ENCODE peak calls at places on chromosomes 6 and 20, in five cellular contexts. P is body of pancreas, F is foreskin keratinocyte, W is epithelial cell of esophagus, T is neural progenitor cell. H is an unnamed sample.

GRCh38 chr6:141464490-141464889 is 668.2 kb upstream of the GJE1 start:
- DNase-seq in W (peak), F (no peak), P (peak), T (no peak), H (peak)

GRCh38 chr6:10662207-10662606 is 32.2 kb downstream of the C6orf52 start:
- DNase-seq in T (no peak), W (no peak), F (no peak), P (no peak), H (no peak)

GRCh38 chr6:109740787-109741186 is 49.7 kb downstream of the FIG4 start:
- DNase-seq in F (no peak), W (no peak), P (peak), T (no peak), H (no peak)

GRCh38 chr20:7772376-7772775 is 167.9 kb downstream of the HAO1 start:
- DNase-seq in T (no peak), F (peak), W (peak), P (no peak), H (no peak)

GRCh38 chr20:61328906-61329558 is 77.0 kb downstream of the CDH4 start:
- DNase-seq in W (peak), F (no peak), P (no peak), T (no peak), H (no peak)

GRCh38 chr20:41183831-41184230 is 46.5 kb downstream of the PLCG1 start:
- DNase-seq in T (no peak), F (no peak), W (no peak), P (no peak), H (no peak)

GRCh38 chr20:23161968-23162696 is 76.0 kb upstream of the CD93 start:
- DNase-seq in F (peak), W (peak), P (peak), T (no peak), H (no peak)

GRCh38 chr20:62367136-62367482 is at the start of gene LAMA5:
- DNase-seq in W (no peak), F (no peak), P (peak), T (peak), H (peak)

GRCh38 chr6:147666254-147666653 is 157.8 kb downstream of the SAMD5 start:
- DNase-seq in W (no peak), F (no peak), T (peak), P (no peak), H (no peak)

GRCh38 chr20:36116813-36117441 is 37.6 kb upstream of the EPB41L1 start:
- DNase-seq in P (peak), T (no peak), W (peak), F (peak), H (no peak)

GRCh38 chr20:63280929-63281545 is 8.4 kb downstream of the ARFGAP1 start:
- DNase-seq in F (no peak), W (peak), T (peak), P (no peak), H (no peak)

GRCh38 chr6:111566222-111566717 is 39.4 kb downstream of the TRAF3IP2 start:
- DNase-seq in W (no peak), F (no peak), P (no peak), T (no peak), H (no peak)

GRCh38 chr6:34970962-34971361 is 81.9 kb downstream of the ANKS1A start:
- DNase-seq in F (no peak), P (no peak), W (no peak), T (no peak), H (no peak)

GRCh38 chr6:130293800-130294199 is 71.0 kb upstream of the SAMD3 start:
- DNase-seq in T (peak), W (peak), P (peak), F (peak), H (peak)

GRCh38 chr6:163861627-163862026 is 447.1 kb downstream of the QKI start:
- DNase-seq in W (no peak), F (no peak), P (no peak), T (no peak), H (no peak)

GRCh38 chr6:15457903-15458530 is 204.8 kb downstream of the DTNBP1 start:
- DNase-seq in P (no peak), F (no peak), T (no peak), W (no peak), H (peak)

GRCh38 chr20:37941992-37942391 is 39.1 kb downstream of the VSTM2L start:
- DNase-seq in T (no peak), F (no peak), W (no peak), P (no peak), H (no peak)

GRCh38 chr6:68634503-68635411 is at the start of gene ADGRB3:
- DNase-seq in W (peak), T (peak), F (peak), P (peak), H (peak)

GRCh38 chr20:19978511-19979210 is 38.5 kb upstream of the NAA20 start:
- DNase-seq in F (no peak), T (no peak), W (no peak), P (no peak), H (no peak)

GRCh38 chr6:152273638-152274037 is 363.5 kb downstream of the SYNE1 start:
- DNase-seq in W (peak), P (peak), F (peak), T (peak), H (no peak)

GRCh38 chr6:73030257-73030656 is 195.0 kb downstream of the KHDC1L start:
- DNase-seq in F (peak), P (no peak), W (peak), T (no peak), H (peak)

DNA sequence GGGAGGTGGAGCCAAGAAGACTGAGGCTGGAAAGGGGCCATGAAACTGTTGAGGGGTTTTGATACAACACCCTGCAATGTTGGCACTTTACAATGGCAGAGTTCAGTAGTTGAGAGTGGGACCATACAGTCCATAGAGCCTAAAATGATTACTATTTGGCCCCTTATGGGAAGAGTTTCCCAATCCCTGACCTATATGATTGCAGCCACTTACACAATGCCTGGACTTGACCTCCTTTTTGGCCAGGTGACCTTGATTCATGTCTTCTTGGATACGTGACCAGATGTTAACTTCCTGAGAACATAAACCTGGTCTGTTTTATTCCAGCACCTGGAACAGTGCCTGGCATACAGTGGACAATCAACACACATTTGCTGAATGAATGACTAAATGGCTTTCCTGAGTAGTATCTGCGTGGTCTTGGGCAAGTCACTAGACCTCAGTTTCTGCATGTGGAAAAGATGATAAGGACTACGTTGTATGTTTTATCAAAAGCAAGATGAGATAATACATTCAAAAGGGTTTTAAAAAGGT is 58.4 kb downstream of the NOX3 start:
- DNase-seq in W (no peak), T (no peak), F (no peak), P (no peak), H (no peak)
- TF ChIP-seq CTCF in W (no peak), T (no peak), F (no peak), P (no peak), H (no peak)

GRCh38 chr6:33672808-33673207 is 38.7 kb downstream of the UQCC2 start:
- DNase-seq in P (peak), F (peak), T (peak), W (peak), H (peak)
- TF ChIP-seq CTCF in P (no peak), F (peak), T (peak), W (peak), H (peak)

GRCh38 chr6:7241709-7242645 is 71.0 kb downstream of the SSR1 start:
- DNase-seq in W (no peak), F (no peak), P (peak), T (peak), H (no peak)
- TF ChIP-seq CTCF in W (no peak), F (no peak), P (no peak), T (no peak), H (no peak)

GRCh38 chr6:143575440-143575839 is 63.9 kb upstream of the FUCA2 start:
- DNase-seq in W (peak), T (peak), F (peak), P (peak), H (peak)
- TF ChIP-seq CTCF in W (peak), T (peak), F (peak), P (peak), H (peak)

DNA sequence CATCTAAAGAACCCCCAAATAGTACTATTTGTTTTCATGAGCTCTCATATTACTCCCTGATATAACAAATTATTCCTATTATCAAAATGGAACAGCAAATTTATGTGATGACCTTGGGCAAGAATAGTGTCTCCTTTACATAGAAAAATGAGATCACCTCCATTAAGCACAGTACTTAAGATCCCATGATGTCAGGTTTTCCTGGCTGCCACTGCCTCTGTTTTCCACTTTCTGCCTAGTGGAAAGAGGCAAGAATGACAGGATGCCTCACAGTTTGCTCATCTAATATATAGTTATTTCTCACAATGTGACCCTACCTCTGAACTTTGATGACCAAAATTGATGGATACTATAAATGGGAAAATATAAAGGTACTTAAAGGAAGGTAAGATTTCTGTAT is 260.1 kb upstream of the SGK1 start:
- DNase-seq in P (no peak), W (peak), F (peak), T (peak), H (no peak)
- TF ChIP-seq CTCF in P (no peak), W (peak), F (peak), T (peak), H (no peak)

DNA sequence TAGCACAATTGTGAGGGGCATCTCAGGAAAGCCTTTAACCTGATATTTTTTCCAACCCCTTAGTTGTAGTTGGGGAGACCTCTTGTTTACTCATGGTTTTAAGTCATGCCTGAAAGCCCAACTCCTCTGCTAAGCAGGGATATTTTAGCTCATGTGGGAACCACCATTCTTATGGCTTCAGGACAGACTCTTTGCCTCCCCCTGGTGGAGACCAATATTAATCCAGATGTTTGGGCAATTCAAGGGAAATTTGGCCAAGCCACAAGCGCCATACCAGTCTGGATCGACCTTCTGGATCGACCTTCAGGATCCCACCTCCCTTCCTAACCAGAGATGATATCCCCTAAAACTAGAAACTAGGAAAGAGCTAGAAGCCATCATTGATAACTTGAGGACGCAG is 211.2 kb downstream of the C6orf118 start:
- DNase-seq in F (no peak), P (no peak), W (peak), T (peak), H (no peak)
- TF ChIP-seq CTCF in F (peak), P (no peak), W (peak), T (peak), H (peak)

DNA sequence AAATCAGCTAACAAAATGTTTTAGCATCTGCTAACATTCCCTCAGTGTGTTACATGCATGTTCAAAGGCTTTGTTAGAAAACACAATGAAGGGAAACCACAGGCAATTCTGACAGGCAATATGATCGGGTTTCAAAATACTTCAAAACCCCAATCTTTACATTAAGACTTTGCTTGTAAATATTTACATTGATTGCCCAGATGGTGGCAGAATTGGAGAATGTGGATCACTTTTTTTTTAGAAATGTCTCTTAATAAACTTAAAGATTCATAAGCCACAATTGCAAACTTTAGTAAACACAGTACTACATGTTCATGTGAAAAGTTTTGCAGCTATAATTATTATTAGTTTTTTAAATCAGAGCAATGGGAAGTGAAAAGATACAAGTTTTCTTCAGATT is 928.5 kb upstream of the FLRT3 start:
- DNase-seq in F (no peak), T (no peak), P (no peak), W (peak), H (no peak)
- TF ChIP-seq CTCF in F (peak), T (no peak), P (no peak), W (peak), H (no peak)

DNA sequence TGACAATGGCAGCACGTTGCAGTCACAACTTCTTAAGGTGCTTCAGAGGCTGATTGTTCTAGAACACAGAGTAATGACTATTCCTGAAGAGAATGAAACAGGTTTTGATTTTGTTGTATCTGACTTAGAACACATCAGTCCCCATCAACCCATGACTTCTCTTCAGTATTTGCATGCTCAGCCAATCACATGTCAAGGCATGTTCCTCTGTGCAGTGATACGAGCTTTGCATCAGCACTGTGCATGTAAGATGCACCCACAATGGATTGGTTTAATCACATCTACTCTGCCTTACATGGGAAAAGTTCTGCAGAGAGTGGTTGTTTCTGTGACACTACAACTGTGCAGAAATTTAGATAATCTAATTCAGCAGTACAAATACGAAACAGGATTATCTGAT is 54.3 kb downstream of the PGM3 start:
- DNase-seq in T (no peak), P (no peak), W (peak), F (peak), H (no peak)
- TF ChIP-seq CTCF in T (no peak), P (no peak), W (no peak), F (no peak), H (no peak)

GRCh38 chr20:17628101-17628841 is 53.8 kb downstream of the RRBP1 start:
- DNase-seq in T (no peak), F (no peak), W (no peak), P (no peak), H (no peak)
- TF ChIP-seq CTCF in T (no peak), F (no peak), W (no peak), P (no peak), H (no peak)

GRCh38 chr6:18155273-18155863 is at the start of gene KDM1B:
- DNase-seq in W (peak), F (peak), T (peak), P (peak), H (peak)

GRCh38 chr6:18153311-18153703 is 1.6 kb downstream of the TPMT start:
- DNase-seq in P (no peak), W (no peak), F (no peak), T (no peak), H (no peak)

GRCh38 chr6:18151801-18152200 is 3.1 kb downstream of the TPMT start:
- DNase-seq in W (no peak), P (no peak), F (no peak), T (no peak), H (no peak)

GRCh38 chr6:18154507-18155272 is at the start of gene TPMT:
- DNase-seq in P (peak), T (peak), F (no peak), W (peak), H (no peak)

GRCh38 chr6:18155864-18156396 is 708 bp downstream of the KDM1B start:
- DNase-seq in T (peak), W (peak), P (peak), F (peak), H (peak)
- TF ChIP-seq CTCF in T (peak), W (peak), P (peak), F (peak), H (peak)